ENCODE peak calls at places on chromosome 17, in five cellular contexts. E, D, L, I and Q are unnamed samples.

GRCh38 chr17:43170766-43171681 is at the start of gene NBR1:
- DNase-seq in L (peak; percentile 90), E (peak; percentile 94), D (peak; percentile 98), I (peak; percentile 97), Q (peak; percentile 97)

GRCh38 chr17:56629450-56630187 is 36.1 kb downstream of the NOG start:
- DNase-seq in E (no peak), D (peak; percentile 37), L (no peak), I (no peak), Q (peak; percentile 4)

GRCh38 chr17:61599608-61600007 is 8.6 kb upstream of the NACA2 start:
- DNase-seq in L (no peak), D (no peak), I (no peak), E (no peak), Q (no peak)

GRCh38 chr17:50532452-50533024 is at the start of gene EPN3:
- DNase-seq in L (no peak), E (no peak), I (no peak), D (no peak), Q (no peak)

GRCh38 chr17:79691931-79692330 is 38.8 kb upstream of the ENPP7 start:
- DNase-seq in E (peak; percentile 22), L (no peak), I (peak; percentile 57), D (no peak), Q (no peak)

GRCh38 chr17:41048441-41048840 is 1.3 kb upstream of the KRTAP2-1 start:
- DNase-seq in I (no peak), D (peak; percentile 60), L (no peak), E (no peak), Q (no peak)

GRCh38 chr17:83144421-83145357 is 65.3 kb downstream of the METRNL start:
- DNase-seq in L (no peak), I (no peak), E (no peak), D (peak; percentile 5), Q (peak; percentile 60)

GRCh38 chr17:55089955-55090573 is 121.5 kb downstream of the STXBP4 start:
- DNase-seq in I (no peak), D (peak; percentile 18), E (no peak), L (no peak), Q (no peak)

GRCh38 chr17:34797724-34798123 is 163.5 kb downstream of the CCT6B start:
- DNase-seq in D (peak; percentile 18), L (no peak), I (no peak), E (no peak), Q (no peak)

GRCh38 chr17:46853896-46854444 is 2.6 kb downstream of the WNT9B start:
- DNase-seq in I (no peak), L (no peak), E (no peak), D (peak; percentile 52), Q (no peak)

GRCh38 chr17:64449545-64449944 is 630 bp downstream of the MILR1 start:
- DNase-seq in L (no peak), D (no peak), E (no peak), I (no peak), Q (no peak)

GRCh38 chr17:66152756-66153155 is 39.2 kb downstream of the CEP112 start:
- DNase-seq in L (no peak), D (peak; percentile 25), E (no peak), I (no peak), Q (no peak)

GRCh38 chr17:56785396-56785795 is 48.3 kb downstream of the C17orf67 start:
- DNase-seq in D (peak; percentile 67), L (no peak), I (no peak), E (no peak), Q (peak; percentile 45)

GRCh38 chr17:28975031-28975430 is 23.7 kb upstream of the PHF12 start:
- DNase-seq in L (no peak), I (no peak), D (no peak), E (no peak), Q (no peak)

GRCh38 chr17:65027305-65027704 is 29.2 kb downstream of the GNA13 start:
- DNase-seq in E (no peak), L (no peak), I (no peak), D (peak; percentile 83), Q (no peak)

GRCh38 chr17:29048440-29049360 is 5.8 kb downstream of the PIPOX start:
- DNase-seq in L (no peak), E (no peak), I (no peak), D (peak; percentile 32), Q (no peak)

GRCh38 chr17:66667491-66668030 is 167.4 kb upstream of the CACNG5 start:
- DNase-seq in D (no peak), I (no peak), E (no peak), L (no peak), Q (no peak)

GRCh38 chr17:29648005-29648404 is 25.3 kb upstream of the CORO6 start:
- DNase-seq in D (no peak), E (no peak), L (no peak), I (no peak), Q (no peak)

GRCh38 chr17:43669971-43670644 is 8.4 kb upstream of the MEOX1 start:
- DNase-seq in D (peak; percentile 81), I (no peak), E (no peak), L (no peak), Q (no peak)

GRCh38 chr17:27352481-27353460 is 58.9 kb downstream of the WSB1 start:
- DNase-seq in L (no peak), I (peak; percentile 36), E (no peak), D (peak; percentile 24), Q (no peak)

GRCh38 chr17:55159251-55159650 is 105.5 kb upstream of the HLF start:
- DNase-seq in E (no peak), I (no peak), D (peak; percentile 58), L (no peak), Q (no peak)

GRCh38 chr17:17684901-17685774 is 3.9 kb downstream of the RAI1 start:
- DNase-seq in E (no peak), I (peak; percentile 44), L (no peak), D (peak; percentile 66), Q (no peak)

GRCh38 chr17:22459331-22459952 is 767.1 kb downstream of the KCNJ18 start:
- DNase-seq in I (no peak), D (no peak), E (no peak), L (no peak), Q (no peak)

GRCh38 chr17:58541249-58541648 is 26.8 kb upstream of the MTMR4 start:
- DNase-seq in D (no peak), E (no peak), I (no peak), L (no peak), Q (no peak)
- TF ChIP-seq CTCF in D (peak; percentile 13), E (peak; percentile 30), I (no peak), L (no peak), Q (no peak)

DNA sequence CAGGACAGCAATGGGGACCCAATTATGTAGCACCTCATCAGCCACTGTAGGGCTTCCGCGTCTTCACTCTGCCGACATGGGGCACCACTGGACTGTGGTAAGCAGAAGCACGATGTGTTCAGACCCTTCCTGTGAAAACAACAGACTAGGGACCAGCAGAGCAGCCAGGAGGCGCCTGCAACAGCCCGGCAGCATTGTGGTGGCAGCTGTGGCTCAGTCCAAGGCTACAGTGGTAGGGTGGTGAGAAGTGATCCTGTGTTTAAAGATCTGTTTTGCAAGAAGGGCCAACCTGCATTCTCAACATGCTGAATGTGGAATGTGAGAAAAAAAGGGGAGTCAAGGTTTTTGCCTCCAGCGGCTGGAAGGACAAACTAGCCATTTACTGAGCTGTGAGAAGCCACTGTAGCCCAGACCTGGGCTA is 80.8 kb downstream of the GAS7 start:
- DNase-seq in D (peak; percentile 26), L (no peak), I (no peak), E (peak; percentile 43), Q (no peak)
- TF ChIP-seq CTCF in D (peak; percentile 20), L (no peak), I (no peak), E (no peak), Q (no peak)

GRCh38 chr17:80895366-80895765 is 96.3 kb upstream of the CHMP6 start:
- DNase-seq in D (no peak), L (no peak), E (no peak), I (no peak), Q (no peak)

GRCh38 chr17:80892900-80893603 is 98.6 kb upstream of the CHMP6 start:
- DNase-seq in D (peak; percentile 79), E (no peak), I (no peak), L (no peak), Q (no peak)

GRCh38 chr17:80893604-80894438 is 97.8 kb upstream of the CHMP6 start:
- DNase-seq in D (no peak), L (no peak), E (no peak), I (no peak), Q (no peak)

GRCh38 chr17:80894726-80895125 is 96.9 kb upstream of the CHMP6 start:
- DNase-seq in L (no peak), D (no peak), I (no peak), E (no peak), Q (no peak)

DNA sequence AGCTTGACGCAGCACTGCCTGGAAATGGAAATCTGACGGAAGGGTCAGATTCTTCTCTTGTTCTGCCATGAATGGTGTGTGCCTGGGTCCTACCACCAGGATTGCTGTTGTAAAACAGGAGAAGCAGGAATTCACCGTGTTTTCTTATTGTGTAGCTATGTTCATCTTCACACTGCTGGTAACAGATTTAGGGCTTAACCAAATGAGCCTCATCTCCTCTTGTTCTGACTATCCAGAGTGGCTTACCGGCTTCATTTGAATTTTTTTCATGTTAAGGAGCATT is 97.3 kb upstream of the CHMP6 start:
- DNase-seq in I (no peak), E (no peak), L (no peak), D (no peak), Q (no peak)
- TF ChIP-seq CTCF in I (no peak), E (no peak), L (no peak), D (peak; percentile 4), Q (no peak)

DNA sequence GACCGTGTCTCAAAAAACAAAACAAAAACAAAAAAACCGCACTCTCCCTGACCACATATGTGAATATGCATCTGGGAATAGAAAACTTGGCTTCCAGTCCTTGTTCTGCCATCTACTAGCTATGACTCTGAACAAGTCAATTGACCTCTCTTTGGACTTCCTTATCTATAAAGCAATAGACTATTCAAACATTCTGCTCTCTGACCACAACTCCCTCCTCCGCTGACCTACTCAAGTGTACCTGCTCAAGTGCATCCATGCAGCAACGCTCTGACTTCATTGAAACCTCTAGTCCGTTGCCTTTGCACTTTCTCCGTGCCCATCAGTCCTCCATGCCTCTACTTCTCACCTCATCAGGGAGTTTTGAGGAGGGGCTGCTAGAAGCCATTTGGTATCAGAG is 52.5 kb upstream of the KDM6B start:
- DNase-seq in I (no peak), L (no peak), D (no peak), E (no peak), Q (no peak)
- TF ChIP-seq CTCF in I (no peak), L (no peak), D (no peak), E (no peak), Q (no peak)

DNA sequence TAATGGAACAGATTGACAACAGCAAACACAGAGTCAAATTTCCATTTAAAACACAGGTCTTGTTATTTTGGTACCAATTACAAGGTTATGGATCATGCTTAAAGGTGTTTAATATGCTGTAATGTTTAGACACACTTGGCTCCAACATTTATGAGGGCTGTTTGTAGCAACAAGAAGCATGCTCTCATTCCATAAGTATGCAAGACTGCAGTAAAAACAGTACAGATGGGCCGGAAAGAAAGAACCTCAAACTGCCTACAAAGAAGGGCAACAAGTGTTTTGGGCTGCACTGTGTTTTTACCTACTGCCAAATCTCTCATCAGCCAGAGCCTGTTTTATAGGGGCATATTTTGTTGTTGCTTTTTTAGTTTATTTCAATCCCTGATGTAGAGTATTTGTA is 100.5 kb upstream of the HS3ST3A1 start:
- DNase-seq in E (no peak), D (peak; percentile 52), L (no peak), I (no peak), Q (no peak)
- TF ChIP-seq CTCF in E (no peak), D (no peak), L (no peak), I (no peak), Q (no peak)

GRCh38 chr17:77927777-77928518 is 30.6 kb upstream of the TNRC6C start:
- DNase-seq in I (no peak), L (no peak), D (no peak), E (no peak), Q (no peak)
- TF ChIP-seq CTCF in I (no peak), L (no peak), D (no peak), E (no peak), Q (no peak)

GRCh38 chr17:75855310-75856061 is at the start of gene WBP2:
- DNase-seq in D (peak; percentile 100), E (peak; percentile 97), I (peak; percentile 100), L (peak; percentile 93), Q (peak; percentile 99)
- TF ChIP-seq CTCF in D (peak; percentile 27), E (peak; percentile 59), I (peak; percentile 67), L (peak; percentile 53), Q (peak; percentile 14)